ENCODE peak calls at places on chromosomes 16 and 17, in five cellular contexts. F is skeletal muscle cell, A is left lung, L is bronchial epithelial cell, X is neuronal stem cell. V is an unnamed sample.

GRCh38 chr17:17141860-17142552 is 64.1 kb downstream of the PLD6 start:
- DNase-seq in F (no peak), L (peak), X (peak), A (no peak), V (no peak)

GRCh38 chr16:17328971-17329370 is 141.8 kb downstream of the XYLT1 start:
- DNase-seq in L (no peak), X (no peak), F (no peak), A (no peak), V (no peak)

GRCh38 chr16:35516971-35517370 is 2057.6 kb downstream of the TP53TG3F start:
- DNase-seq in F (no peak), A (no peak), X (no peak), L (no peak), V (no peak)

GRCh38 chr17:75506134-75506533 is 9.2 kb downstream of the CASKIN2 start:
- DNase-seq in X (no peak), A (no peak), L (no peak), F (no peak), V (no peak)

GRCh38 chr16:68499011-68499410 is 40.1 kb upstream of the ZFP90 start:
- DNase-seq in A (no peak), X (no peak), L (no peak), F (no peak), V (no peak)

GRCh38 chr16:19474617-19475016 is 47.3 kb downstream of the GDE1 start:
- DNase-seq in L (no peak), F (no peak), X (no peak), A (no peak), V (no peak)

GRCh38 chr17:76240461-76241204 is at the start of gene RNF157:
- DNase-seq in A (peak), L (no peak), X (peak), F (no peak), V (no peak)

GRCh38 chr16:28504707-28505404 is 1.8 kb downstream of the IL27 start:
- DNase-seq in A (no peak), L (no peak), F (no peak), X (no peak), V (peak)

GRCh38 chr17:10385871-10386270 is 13.1 kb upstream of the MYH13 start:
- DNase-seq in A (no peak), F (no peak), X (no peak), L (no peak), V (no peak)

GRCh38 chr17:10380631-10381408 is 8.0 kb upstream of the MYH13 start:
- DNase-seq in F (peak), L (no peak), X (no peak), A (no peak), V (no peak)

GRCh38 chr17:10384175-10384574 is 11.4 kb upstream of the MYH13 start:
- DNase-seq in X (peak), F (peak), L (no peak), A (no peak), V (no peak)
- H3K4me3 ChIP-seq in X (no peak), F (no peak), L (no peak), A (no peak), V (no peak)

DNA sequence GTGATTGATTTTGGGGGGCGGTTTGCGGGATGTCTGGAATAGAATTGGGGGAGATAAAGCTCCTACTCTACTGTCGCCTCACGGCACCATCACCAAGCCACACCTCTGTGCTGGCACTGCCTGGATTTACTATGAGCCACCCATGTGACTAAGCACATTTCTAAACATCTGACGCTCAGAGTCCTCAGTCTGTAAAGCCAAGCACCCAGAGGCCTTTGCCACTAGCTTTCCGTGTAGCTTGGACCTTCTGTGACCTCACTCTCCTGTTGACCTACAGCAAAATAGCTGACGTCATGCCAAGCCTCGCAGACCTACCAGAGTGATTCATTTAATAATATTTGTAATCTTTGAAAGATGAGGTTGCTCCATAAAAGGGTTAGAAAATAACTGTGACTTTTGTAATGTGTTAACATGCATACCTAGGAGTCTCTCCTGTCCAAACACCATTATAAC is 38.5 kb upstream of the MYOCD start:
- DNase-seq in L (peak), X (no peak), A (no peak), F (peak), V (no peak)
- H3K4me3 ChIP-seq in L (no peak), X (no peak), A (no peak), F (no peak), V (no peak)

DNA sequence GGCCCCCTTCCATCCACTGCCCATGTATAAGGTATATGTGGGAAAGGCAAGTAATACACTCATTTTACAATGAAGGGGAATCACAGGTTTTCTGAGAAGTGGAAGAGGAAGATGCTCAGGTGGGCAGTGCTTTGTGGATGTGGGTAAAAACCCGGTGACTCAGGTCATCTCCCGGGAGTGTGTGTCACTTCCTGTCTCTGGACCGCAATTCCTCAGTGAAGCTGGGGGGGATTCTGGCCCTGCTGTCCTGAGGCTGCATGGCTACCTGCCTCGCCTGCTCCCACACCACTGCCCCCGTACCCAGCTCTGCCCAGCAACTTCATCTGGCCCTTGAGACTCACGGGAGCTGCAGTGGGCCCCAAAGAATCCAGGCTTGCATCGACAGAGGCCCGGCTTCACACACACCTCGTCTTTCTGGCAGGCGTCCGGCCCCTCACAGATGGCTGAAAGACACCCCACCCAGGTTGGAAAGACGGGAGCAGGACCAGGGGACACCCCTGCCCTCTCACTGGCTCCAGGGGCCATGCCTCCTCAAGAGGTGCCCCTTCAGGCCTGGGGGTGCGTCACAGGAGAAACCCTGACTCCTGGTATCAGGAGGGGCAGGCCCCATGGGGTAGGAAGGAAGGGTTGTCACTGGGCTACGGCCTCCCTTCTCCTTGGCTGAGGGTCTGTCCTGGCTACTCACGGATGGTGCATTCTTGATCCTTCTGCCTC is 882 bp downstream of the SCARF1 start:
- DNase-seq in A (peak), L (peak), X (no peak), F (no peak), V (no peak)
- H3K4me3 ChIP-seq in A (peak), L (no peak), X (no peak), F (no peak), V (peak)

GRCh38 chr16:22813946-22814325 is at the start of gene HS3ST2:
- DNase-seq in F (no peak), A (no peak), X (peak), L (peak), V (no peak)
- H3K4me3 ChIP-seq in F (peak), A (peak), X (no peak), L (peak), V (no peak)

DNA sequence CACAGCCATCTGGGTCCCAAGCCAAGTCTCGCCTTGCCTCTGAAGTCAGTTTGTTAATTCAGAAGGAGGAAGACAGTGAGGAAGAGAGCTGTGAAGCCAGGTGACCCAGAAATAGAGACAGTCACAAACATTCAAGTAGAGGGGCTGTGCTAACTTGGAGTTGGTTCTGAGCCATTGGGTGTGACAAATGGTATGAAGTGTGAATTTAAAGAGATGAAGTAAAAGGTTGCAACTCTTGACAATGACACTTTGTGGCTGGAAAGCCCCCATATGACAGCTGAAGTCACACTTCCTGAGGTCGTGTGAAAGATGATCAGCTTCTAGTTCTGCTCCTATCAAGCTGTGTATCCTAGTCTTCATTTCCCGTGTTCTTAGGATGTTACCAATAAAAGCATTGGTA is 120.3 kb upstream of the GOT2 start:
- DNase-seq in L (no peak), X (no peak), A (no peak), F (no peak), V (no peak)
- H3K4me3 ChIP-seq in L (no peak), X (no peak), A (no peak), F (no peak), V (no peak)

DNA sequence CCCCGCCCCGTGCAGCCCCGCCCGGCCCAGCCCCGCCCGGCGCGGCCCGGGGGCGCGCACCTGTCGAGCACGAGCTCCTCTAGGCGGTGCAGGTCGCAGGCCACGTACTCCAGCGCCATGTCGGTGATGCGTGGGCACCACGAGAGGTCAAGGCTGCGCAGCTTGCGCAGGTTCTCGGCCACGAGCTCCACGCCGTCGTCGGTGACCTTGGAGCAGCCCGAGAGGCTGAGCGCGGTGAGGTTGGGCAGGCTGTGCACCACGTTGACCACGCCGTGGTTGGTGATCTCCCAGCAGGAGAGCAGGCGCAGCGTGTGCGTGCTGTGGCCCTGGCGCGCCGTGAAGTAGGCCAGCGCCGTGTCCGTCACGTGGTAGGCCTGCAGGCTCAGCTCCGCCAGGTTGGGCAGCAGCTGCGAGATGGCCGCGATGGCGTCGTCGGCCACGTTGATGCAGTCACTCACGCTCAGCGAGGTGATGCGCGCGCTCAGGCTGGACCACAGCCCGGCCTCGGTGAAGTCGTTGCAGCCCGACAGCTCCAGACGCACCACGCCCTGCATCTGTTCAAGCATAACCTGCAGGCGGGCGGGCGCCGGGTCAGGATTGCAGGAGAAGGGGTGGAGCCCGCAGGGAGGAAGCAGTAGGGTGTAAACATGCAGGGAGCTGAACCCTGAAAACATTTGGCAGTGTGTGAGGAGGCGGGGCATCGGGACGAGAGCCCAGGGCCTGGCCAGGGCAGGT is 5.3 kb upstream of the WDR24 start:
- DNase-seq in A (peak), X (no peak), F (no peak), L (peak), V (peak)
- H3K4me3 ChIP-seq in A (peak), X (no peak), F (no peak), L (peak), V (no peak)

V was measured in PC-9.